ENCODE peak calls at places on chromosomes 5 and 9, in five cellular contexts. Y is transverse colon, J is K562, K is lower leg skin, F is thyroid gland. D is an unnamed sample.

GRCh38 chr5:157446077-157446930 is 13.7 kb upstream of the NIPAL4 start:
- DNase-seq in F (no peak), Y (no peak), J (no peak), K (no peak), D (no peak)

GRCh38 chr5:136457390-136458094 is 92.2 kb upstream of the TRPC7 start:
- DNase-seq in K (no peak), J (no peak), Y (no peak), F (peak; percentile 63), D (no peak)

GRCh38 chr9:133113163-133113927 is 7.7 kb downstream of the RALGDS start:
- DNase-seq in F (no peak), J (no peak), K (no peak), Y (no peak), D (peak; percentile 92)

GRCh38 chr9:69885474-69885929 is 64.9 kb downstream of the CFAP95 start:
- DNase-seq in Y (no peak), J (no peak), F (peak; percentile 18), K (no peak), D (peak; percentile 36)

GRCh38 chr9:115913666-115914065 is 239.9 kb upstream of the PAPPA start:
- DNase-seq in F (no peak), Y (no peak), J (no peak), K (no peak), D (no peak)

GRCh38 chr9:4796988-4797956 is 4.5 kb downstream of the RCL1 start:
- DNase-seq in J (peak; percentile 40), K (no peak), F (peak; percentile 13), Y (no peak), D (no peak)

GRCh38 chr5:143094087-143094511 is 309.4 kb downstream of the NR3C1 start:
- DNase-seq in Y (no peak), K (no peak), J (no peak), F (peak; percentile 5), D (no peak)

GRCh38 chr9:78363221-78363620 is 66.3 kb downstream of the PSAT1 start:
- DNase-seq in F (no peak), J (no peak), Y (peak; percentile 26), K (no peak), D (peak; percentile 45)

GRCh38 chr5:80181618-80182211 is 74.1 kb downstream of the SERINC5 start:
- DNase-seq in Y (peak; percentile 85), J (no peak), K (peak; percentile 58), F (peak; percentile 54), D (no peak)

GRCh38 chr5:90096415-90097081 is 313.0 kb downstream of the CETN3 start:
- DNase-seq in F (no peak), K (peak; percentile 18), Y (no peak), J (peak; percentile 22), D (peak; percentile 51)

GRCh38 chr5:39526914-39527477 is 102.2 kb upstream of the DAB2 start:
- DNase-seq in Y (no peak), J (no peak), K (peak; percentile 36), F (no peak), D (no peak)

GRCh38 chr5:139648205-139649081 is at the start of gene CXXC5:
- DNase-seq in F (peak; percentile 88), Y (peak; percentile 90), K (no peak), J (peak; percentile 94), D (peak; percentile 73)

DNA sequence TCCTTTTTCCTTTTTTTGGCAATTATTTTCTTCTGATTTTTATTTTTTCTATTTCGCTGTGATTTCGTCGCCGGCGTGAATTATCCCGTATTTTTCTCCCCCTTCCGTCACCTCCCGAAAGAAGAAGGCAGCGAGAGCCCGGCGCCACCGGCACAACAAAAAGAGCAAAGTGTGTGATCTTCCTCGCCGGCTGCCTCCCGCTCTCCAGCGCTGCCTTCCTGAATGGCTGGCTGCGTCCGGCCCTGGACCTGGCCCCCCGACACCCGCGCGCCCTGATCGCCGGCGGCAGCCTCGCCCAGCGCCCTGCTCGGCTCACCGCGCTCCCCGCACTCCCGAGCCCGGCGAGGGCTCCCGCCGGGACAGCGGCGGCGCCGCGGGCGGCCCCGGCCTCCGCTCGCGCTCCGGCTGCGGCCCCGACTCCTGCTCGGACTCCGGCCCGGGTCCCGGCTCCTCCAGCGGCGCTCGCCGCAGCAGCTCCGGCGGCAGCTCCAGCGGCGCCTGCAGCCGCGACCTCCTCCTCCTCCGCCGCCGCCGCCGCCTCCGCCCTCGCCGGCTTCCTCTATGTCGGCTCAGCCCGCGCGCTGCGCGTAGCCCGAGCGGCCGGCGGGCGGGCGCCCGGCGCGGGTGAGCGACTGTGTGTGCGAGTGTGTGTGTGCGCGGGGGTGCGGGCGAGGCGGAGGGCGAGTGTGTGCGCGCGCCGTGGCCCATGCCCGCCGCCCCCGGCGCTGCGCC is 943 bp downstream of the NR2F1 start:
- DNase-seq in Y (no peak), J (no peak), K (no peak), F (no peak), D (no peak)
- TF ChIP-seq POLR2A in Y (no peak), J (no peak), K (no peak), F (no peak), D (no peak)

GRCh38 chr9:120869360-120869687 is 7.7 kb downstream of the PHF19 start:
- DNase-seq in Y (no peak), K (no peak), F (no peak), J (no peak), D (no peak)
- TF ChIP-seq POLR2A in Y (no peak), K (no peak), F (no peak), J (no peak), D (no peak)

GRCh38 chr9:110048473-110048975 is 159.4 kb downstream of the C9orf152 start:
- DNase-seq in Y (peak; percentile 84), J (peak; percentile 52), K (peak; percentile 58), F (peak; percentile 79), D (peak; percentile 81)
- TF ChIP-seq POLR2A in Y (peak; percentile 80), J (no peak), K (peak; percentile 34), F (no peak), D (peak; percentile 90)

GRCh38 chr5:78509884-78510769 is 138.4 kb downstream of the LHFPL2 start:
- DNase-seq in J (peak; percentile 74), K (no peak), F (peak; percentile 83), Y (peak; percentile 80), D (no peak)
- TF ChIP-seq POLR2A in J (no peak), K (no peak), F (no peak), Y (peak; percentile 50), D (no peak)

DNA sequence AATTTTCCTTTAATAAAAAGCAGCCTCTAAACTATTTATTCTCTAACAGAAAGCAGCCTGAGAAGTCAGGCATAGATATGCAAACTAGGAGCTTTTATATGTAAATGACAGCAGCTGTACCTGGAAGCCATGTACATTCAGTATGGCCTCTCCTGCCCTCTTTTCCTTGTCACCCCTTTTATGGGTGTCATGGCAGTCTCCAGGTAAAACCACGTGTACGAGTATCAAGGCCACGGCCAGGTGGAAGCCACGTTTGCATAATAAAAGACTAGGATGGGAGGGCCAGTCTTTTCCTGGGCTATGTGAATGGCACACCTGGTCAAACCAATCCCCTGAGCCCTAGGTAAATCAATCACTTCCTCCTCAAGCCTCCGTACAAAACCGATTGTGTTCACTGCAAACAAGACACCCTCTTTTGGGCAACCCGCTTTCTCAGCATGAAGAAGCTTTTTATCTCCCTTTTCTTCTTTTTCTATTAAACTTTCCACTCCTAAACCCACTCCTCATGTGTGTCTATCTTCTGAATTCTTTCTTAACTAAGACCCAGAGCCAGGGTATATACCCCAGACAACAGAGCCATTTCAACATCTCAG is 419.5 kb upstream of the CTNND2 start:
- DNase-seq in K (no peak), J (no peak), F (no peak), Y (no peak), D (no peak)
- TF ChIP-seq POLR2A in K (no peak), J (no peak), F (no peak), Y (no peak), D (no peak)

DNA sequence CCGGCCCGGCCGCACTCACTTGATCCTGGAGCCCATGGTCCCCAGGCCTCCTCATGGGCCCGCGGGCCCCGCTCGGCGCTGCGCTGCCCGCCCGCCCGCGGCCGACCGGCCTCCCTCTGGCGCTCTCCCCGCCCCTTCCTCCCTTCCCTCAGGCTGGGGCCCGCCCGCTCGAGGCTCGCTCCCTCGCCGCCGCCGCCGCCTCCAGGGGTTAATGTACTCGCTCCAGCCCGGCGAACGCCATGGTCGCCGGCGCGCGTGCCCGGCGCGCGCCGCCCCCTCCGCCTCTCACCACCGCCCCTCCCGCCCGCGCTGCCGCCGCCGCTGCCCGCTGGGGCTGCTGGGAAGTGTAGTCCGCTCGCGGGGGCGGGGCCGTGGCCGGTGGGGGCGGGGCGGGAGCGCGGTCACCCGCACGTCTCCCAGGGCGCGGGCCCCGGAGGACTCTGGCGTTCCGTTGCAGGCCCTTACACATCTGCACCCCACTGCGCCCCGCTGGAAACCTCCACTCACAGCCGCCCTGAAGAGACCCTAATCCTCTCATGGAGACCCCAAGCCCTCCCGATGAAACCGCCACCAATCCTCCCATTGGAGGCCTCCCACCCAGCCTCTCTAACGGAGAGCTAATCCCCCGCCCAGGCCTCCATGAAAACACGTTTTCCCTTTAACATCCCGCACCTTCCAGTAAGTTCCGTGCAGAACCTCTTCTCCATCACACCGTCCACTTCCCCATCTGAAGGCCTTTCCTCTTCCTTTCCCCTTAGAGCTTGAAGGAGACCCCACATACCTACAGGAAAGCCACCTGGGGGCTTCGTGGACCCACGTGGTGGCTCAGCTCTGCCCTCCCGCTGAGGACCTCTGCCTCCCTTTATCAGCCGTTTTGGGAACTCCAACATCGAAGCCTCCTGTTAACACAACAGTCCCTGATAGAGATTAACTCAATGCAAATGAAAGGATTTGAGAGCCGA is at the start of gene DENND1A:
- DNase-seq in F (peak; percentile 89), Y (peak; percentile 94), J (peak; percentile 97), K (peak; percentile 78), D (peak; percentile 98)
- TF ChIP-seq POLR2A in F (no peak), Y (no peak), J (peak; percentile 74), K (no peak), D (peak; percentile 66)

GRCh38 chr9:135648494-135649410 is 9.4 kb upstream of the GLT6D1 start:
- DNase-seq in K (no peak), J (no peak), Y (no peak), F (no peak), D (no peak)
- TF ChIP-seq POLR2A in K (no peak), J (no peak), Y (no peak), F (no peak), D (no peak)

D was measured in H54.